ENCODE peak calls at places on chromosomes 12 and 14, in ten cellular contexts. X is fibroblast of mammary gland; G is WTC11; C is glutamatergic neuron; D is A549; F is prostate gland; T is CD4-positive, alpha-beta T cell; B is hepatocyte; H is choroid plexus epithelial cell; N is upper lobe of left lung. K is an unnamed sample.

GRCh38 chr14:96135285-96135684 is 69.4 kb upstream of the BDKRB2 start:
- DNase-seq in D (no peak), B (no peak), G (no peak), T (no peak), X (no peak), C (no peak), F (no peak), H (peak), N (no peak), K (no peak)

GRCh38 chr14:101199028-101199770 is 295.7 kb upstream of the RTL1 start:
- DNase-seq in B (no peak), C (no peak), F (no peak), X (no peak), N (no peak), T (no peak), G (no peak), D (no peak), H (no peak), K (no peak)

GRCh38 chr14:96105921-96106441 is 66.8 kb downstream of the C14orf132 start:
- DNase-seq in B (no peak), C (no peak), X (peak), F (no peak), N (peak), H (no peak), D (no peak), T (no peak), G (no peak), K (no peak)

GRCh38 chr12:49980501-49981158 is 7.9 kb downstream of the AQP6 start:
- DNase-seq in X (no peak), B (no peak), F (no peak), H (no peak), N (no peak), D (no peak), C (no peak), G (no peak), T (no peak), K (no peak)

GRCh38 chr14:43471595-43471994 is 1035.5 kb downstream of the FSCB start:
- DNase-seq in H (no peak), G (no peak), D (no peak), T (no peak), B (no peak), X (no peak), N (no peak), C (no peak), F (no peak), K (no peak)

GRCh38 chr14:103361868-103362267 is 23.3 kb upstream of the MARK3 start:
- DNase-seq in C (no peak), T (no peak), G (no peak), H (peak), B (no peak), F (no peak), N (no peak), X (peak), D (peak), K (no peak)

GRCh38 chr14:64826333-64826732 is 53.4 kb downstream of the SPTB start:
- DNase-seq in B (no peak), C (no peak), G (no peak), X (no peak), F (no peak), H (no peak), T (no peak), D (no peak), N (no peak), K (no peak)

GRCh38 chr14:66974397-66975025 is 214.7 kb upstream of the GARIN2 start:
- DNase-seq in H (peak), B (no peak), F (no peak), D (peak), G (no peak), N (no peak), C (no peak), T (no peak), X (peak), K (no peak)

GRCh38 chr12:122437656-122438121 is 15.2 kb upstream of the CLIP1 start:
- DNase-seq in D (no peak), G (no peak), F (peak), T (no peak), B (no peak), H (peak), N (no peak), X (peak), C (peak), K (no peak)

GRCh38 chr12:41205070-41205715 is 17.1 kb downstream of the PDZRN4 start:
- DNase-seq in G (no peak), T (no peak), B (no peak), H (peak), D (no peak), X (no peak), C (no peak), F (no peak), N (no peak), K (no peak)

GRCh38 chr14:67331368-67332125 is 28.1 kb downstream of the ATP6V1D start:
- DNase-seq in G (no peak), D (no peak), B (no peak), N (no peak), F (no peak), T (no peak), X (no peak), C (no peak), H (peak), K (no peak)

GRCh38 chr12:103632554-103633216 is 45.6 kb downstream of the STAB2 start:
- DNase-seq in G (peak), B (peak), N (no peak), F (peak), T (peak), D (peak), X (peak), C (peak), H (peak), K (peak)

GRCh38 chr12:128133321-128134050 is 133.5 kb upstream of the TMEM132C start:
- DNase-seq in T (no peak), D (no peak), C (no peak), B (no peak), H (no peak), X (no peak), G (no peak), F (no peak), N (no peak), K (no peak)

GRCh38 chr12:95648990-95649791 is 97.9 kb upstream of the USP44 start:
- DNase-seq in X (peak), F (peak), D (peak), B (peak), G (no peak), C (no peak), T (no peak), H (peak), N (no peak), K (no peak)

GRCh38 chr12:119700078-119700477 is 32.1 kb downstream of the PRKAB1 start:
- DNase-seq in N (no peak), H (no peak), G (no peak), F (no peak), T (no peak), D (no peak), B (no peak), X (no peak), C (no peak), K (no peak)

GRCh38 chr12:3233813-3234212 is 156.6 kb downstream of the TSPAN9 start:
- DNase-seq in G (no peak), F (peak), H (no peak), B (peak), C (no peak), D (no peak), T (no peak), X (no peak), N (no peak), K (no peak)

GRCh38 chr12:26109343-26109841 is 15.4 kb downstream of the BHLHE41 start:
- DNase-seq in B (peak), D (no peak), H (peak), X (peak), N (no peak), F (no peak), C (no peak), G (no peak), T (no peak), K (no peak)

GRCh38 chr14:58914271-58914855 is 274.1 kb upstream of the DAAM1 start:
- DNase-seq in D (no peak), X (no peak), H (no peak), N (no peak), B (no peak), F (no peak), T (no peak), G (no peak), C (no peak), K (no peak)

GRCh38 chr12:10719482-10719881 is 3.6 kb downstream of the YBX3 start:
- DNase-seq in F (peak), N (no peak), H (no peak), G (no peak), D (no peak), X (peak), C (no peak), B (no peak), T (no peak), K (no peak)

GRCh38 chr14:59377485-59377884 is 87.7 kb downstream of the GPR135 start:
- DNase-seq in C (no peak), H (peak), X (no peak), N (no peak), G (no peak), D (no peak), B (no peak), T (no peak), F (no peak), K (no peak)

GRCh38 chr12:89211456-89211855 is 140.8 kb downstream of the DUSP6 start:
- DNase-seq in B (no peak), D (no peak), C (no peak), N (no peak), G (no peak), T (no peak), X (peak), H (peak), F (no peak), K (no peak)

GRCh38 chr14:96285667-96286066 is 29.7 kb downstream of the BDKRB1 start:
- DNase-seq in F (no peak), B (peak), X (peak), H (no peak), G (no peak), N (peak), D (no peak), C (no peak), T (no peak), K (peak)

GRCh38 chr12:116524964-116525379 is 34.2 kb upstream of the MAP1LC3B2 start:
- DNase-seq in C (no peak), G (peak), X (peak), N (no peak), B (no peak), D (peak), F (no peak), T (no peak), H (no peak), K (no peak)

GRCh38 chr14:20559461-20559904 is 1.4 kb downstream of the RNASE9 start:
- DNase-seq in G (no peak), D (no peak), H (no peak), F (no peak), T (no peak), C (no peak), B (no peak), N (no peak), X (no peak), K (no peak)

GRCh38 chr12:27861428-27862167 is 81.6 kb upstream of the MANSC4 start:
- DNase-seq in B (no peak), F (no peak), D (no peak), T (no peak), X (no peak), C (no peak), N (no peak), G (no peak), H (peak), K (no peak)

GRCh38 chr12:32877670-32878459 is 18.7 kb downstream of the PKP2 start:
- DNase-seq in C (peak), F (peak), T (no peak), X (peak), N (peak), G (no peak), D (no peak), B (no peak), H (peak), K (no peak)

GRCh38 chr12:80154261-80154660 is 54.9 kb downstream of the OTOGL start:
- DNase-seq in G (no peak), F (no peak), N (no peak), H (peak), B (no peak), X (peak), T (no peak), C (no peak), D (peak), K (no peak)

GRCh38 chr14:69818760-69819191 is 21.7 kb upstream of the SLC10A1 start:
- DNase-seq in B (peak), H (peak), T (peak), X (peak), G (peak), F (peak), N (no peak), D (peak), C (peak), K (no peak)

GRCh38 chr14:60254176-60254575 is 5.2 kb downstream of the PPM1A start:
- DNase-seq in H (no peak), X (no peak), B (peak), D (no peak), G (no peak), F (no peak), T (no peak), N (no peak), C (no peak), K (no peak)

GRCh38 chr12:75986001-75986739 is 45.4 kb downstream of the PHLDA1 start:
- DNase-seq in H (no peak), C (no peak), G (no peak), T (no peak), X (no peak), D (peak), B (peak), N (no peak), F (no peak), K (no peak)

GRCh38 chr12:40522837-40523236 is 169.4 kb upstream of the CNTN1 start:
- DNase-seq in F (no peak), D (no peak), B (no peak), G (no peak), H (no peak), X (no peak), T (no peak), N (no peak), C (no peak), K (no peak)

GRCh38 chr12:113634982-113635381 is 163.3 kb upstream of the LHX5 start:
- DNase-seq in N (peak), F (no peak), D (no peak), X (no peak), H (no peak), B (no peak), G (no peak), T (no peak), C (peak), K (no peak)

DNA sequence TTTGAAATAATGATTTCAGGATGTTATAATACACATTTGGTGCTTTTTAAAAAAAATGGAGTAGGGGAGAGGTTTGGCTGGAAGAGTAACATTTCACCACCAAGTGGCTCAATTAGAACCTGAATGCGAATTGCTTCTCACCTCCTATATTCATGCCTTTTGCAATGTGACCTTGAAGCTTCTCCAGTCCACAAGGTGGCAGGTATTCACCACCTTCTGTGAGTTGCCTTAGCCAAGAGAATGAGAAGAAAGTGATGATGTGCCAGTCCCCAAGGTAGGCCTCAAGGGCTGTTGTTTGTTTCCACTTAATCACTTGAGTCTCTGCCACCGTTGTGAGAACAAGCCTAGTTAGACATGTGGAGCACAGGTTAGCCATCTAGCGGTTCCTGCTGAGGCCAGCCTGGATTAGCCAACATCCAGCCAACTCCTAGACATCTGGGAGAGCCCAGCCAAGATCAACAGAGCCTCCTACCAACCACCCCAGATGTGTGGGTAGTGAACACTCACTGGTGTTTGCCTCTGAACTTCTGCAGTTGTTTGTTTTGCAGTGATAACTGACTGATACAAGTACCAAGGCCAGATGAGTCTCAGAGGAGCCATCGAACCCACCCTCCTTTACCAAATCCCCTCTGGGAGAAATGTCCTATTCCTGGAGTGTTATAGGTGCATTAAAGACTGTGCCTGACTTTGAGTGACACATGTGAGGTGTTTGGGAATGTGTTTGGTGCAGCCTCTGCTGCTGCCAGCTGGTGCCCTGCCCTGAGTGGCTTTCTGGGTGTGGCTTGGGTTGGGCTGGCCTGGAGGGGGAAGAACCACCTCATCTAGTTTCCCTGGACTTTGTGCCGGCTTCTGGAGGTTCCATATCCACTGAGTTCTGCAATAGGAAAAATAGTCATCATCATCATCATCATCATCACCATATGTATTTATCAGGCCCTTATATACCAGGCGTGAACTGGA is 132.5 kb upstream of the RFLNA start:
- DNase-seq in D (peak), B (no peak), F (no peak), C (no peak), H (peak), X (peak), N (no peak), G (no peak), T (no peak), K (no peak)
- TF ChIP-seq CTCF in D (no peak), B (peak), F (no peak), C (no peak), H (peak), X (no peak), N (no peak), G (no peak), T (no peak), K (no peak)

GRCh38 chr12:106171117-106171750 is 32.5 kb upstream of the NUAK1 start:
- DNase-seq in X (no peak), B (no peak), T (no peak), D (no peak), C (no peak), G (no peak), F (no peak), H (no peak), N (no peak), K (no peak)
- TF ChIP-seq CTCF in X (no peak), B (no peak), T (no peak), D (no peak), C (no peak), G (no peak), F (no peak), H (peak), N (no peak), K (no peak)

DNA sequence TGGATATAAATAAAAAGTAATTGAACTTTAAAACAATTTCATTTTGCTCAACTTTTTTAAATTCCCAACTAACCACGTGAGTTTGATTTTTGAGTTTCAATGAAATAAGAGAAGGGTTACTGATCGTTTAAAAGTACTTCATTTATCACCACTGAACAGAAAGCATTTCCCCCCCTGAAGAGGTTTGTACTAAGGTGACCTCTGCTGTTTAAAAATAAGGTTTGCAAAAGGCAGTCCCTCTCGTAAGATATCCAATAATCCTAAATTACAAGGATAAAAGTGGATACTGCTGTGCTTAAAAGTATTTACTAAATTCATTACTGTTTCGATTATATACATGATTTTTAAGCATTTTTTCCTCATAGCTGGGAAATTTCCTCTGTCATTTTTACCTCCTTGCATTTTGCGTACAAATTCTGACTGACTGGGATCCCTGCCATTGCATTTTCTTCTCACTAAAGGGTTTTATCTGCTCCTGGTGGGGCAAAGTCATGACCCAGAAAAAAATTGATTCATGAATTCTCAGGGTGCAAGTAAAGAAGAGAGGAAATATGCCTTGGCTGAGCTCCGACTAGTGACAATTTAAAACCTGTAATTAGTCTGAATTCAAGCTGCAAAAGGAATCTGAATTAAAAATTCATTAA is 463.8 kb downstream of the PRKD1 start:
- DNase-seq in D (no peak), N (no peak), H (peak), C (no peak), X (peak), F (no peak), T (no peak), G (no peak), B (no peak), K (no peak)
- TF ChIP-seq CTCF in D (no peak), N (no peak), H (no peak), C (no peak), X (peak), F (no peak), T (no peak), G (no peak), B (no peak), K (no peak)

DNA sequence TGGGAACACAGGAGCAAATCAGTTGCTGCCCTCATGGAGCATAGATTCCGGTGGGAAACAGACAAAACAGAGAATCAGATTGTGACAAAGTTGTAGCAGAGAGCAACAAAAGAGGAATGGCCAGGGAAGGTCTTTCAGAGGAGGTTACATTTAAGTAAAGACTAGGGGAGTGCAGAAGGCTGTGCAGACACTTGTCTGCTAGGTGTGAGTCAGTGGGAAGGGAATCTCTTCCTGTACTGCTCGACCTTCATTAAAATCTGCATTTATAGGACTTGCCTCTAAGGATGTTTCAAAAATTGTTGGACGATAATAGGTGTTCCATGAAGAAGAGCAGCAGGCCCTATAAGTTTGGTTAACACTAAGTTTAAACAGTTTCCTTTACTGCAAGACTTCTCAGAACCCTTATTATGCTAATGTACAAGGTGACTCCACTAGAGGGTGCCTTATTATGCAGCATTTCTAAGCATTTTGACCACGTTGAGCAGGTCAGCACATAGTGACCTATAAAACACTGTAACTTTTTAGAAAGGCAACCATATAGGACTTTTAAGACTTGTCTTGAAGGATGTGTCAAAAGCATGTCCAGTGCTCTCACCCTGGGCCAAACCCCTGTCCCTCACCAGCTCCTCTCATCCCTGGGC is 91.8 kb upstream of the RIC8B start:
- DNase-seq in X (peak), C (no peak), G (no peak), N (no peak), T (no peak), H (peak), B (no peak), D (peak), F (no peak), K (no peak)
- TF ChIP-seq CTCF in X (peak), C (no peak), G (no peak), N (no peak), T (no peak), H (peak), B (peak), D (peak), F (no peak), K (no peak)

K was measured in mesothelial cell of epicardium.